ENCODE peak calls at places on chromosomes 1 and 21, in eight cellular contexts. C, A, Q, P, W, X, V and G are unnamed samples. For H3K36me3, H3K9me3 and H3K4me1, the result is how much of the 10 kb centered on the place peaks cover.

GRCh38 chr1:179840107-179840506 is 37.5 kb downstream of the TOR1AIP2 start:
- DNase-seq in C (peak), A (no peak), Q (no peak), P (no peak), W (no peak), X (no peak), V (no peak), G (no peak)

GRCh38 chr1:247417786-247418185 is 1.8 kb downstream of the NLRP3 start:
- DNase-seq in C (no peak), A (no peak), Q (no peak), P (no peak), W (no peak), X (no peak), V (no peak), G (no peak)

GRCh38 chr1:107664882-107665871 is 299.8 kb downstream of the VAV3 start:
- DNase-seq in C (no peak), A (no peak), Q (no peak), P (no peak), W (no peak), X (no peak), V (no peak), G (no peak)

GRCh38 chr1:214602764-214603657 is at the start of gene CENPF:
- DNase-seq in C (peak), A (peak), Q (peak), P (peak), W (peak), X (peak), V (peak), G (peak)

GRCh38 chr1:56297191-56297590 is 282.2 kb downstream of the PLPP3 start:
- DNase-seq in C (no peak), A (no peak), Q (no peak), P (no peak), W (no peak), X (no peak), V (no peak), G (no peak)

GRCh38 chr1:206581571-206581981 is 30.7 kb downstream of the EIF2D start:
- DNase-seq in C (peak), A (no peak), Q (no peak), P (peak), W (peak), X (no peak), V (peak), G (no peak)

GRCh38 chr1:234666206-234666605 is 56.2 kb upstream of the IRF2BP2 start:
- DNase-seq in C (peak), A (no peak), Q (no peak), P (no peak), W (no peak), X (no peak), V (no peak), G (no peak)

GRCh38 chr1:245121523-245121922 is 33.3 kb upstream of the KIF26B start:
- DNase-seq in C (no peak), A (no peak), Q (no peak), P (no peak), W (no peak), X (no peak), V (no peak), G (no peak)

GRCh38 chr1:153623091-153623490 is 4.2 kb downstream of the S100A13 start:
- DNase-seq in C (no peak), A (no peak), Q (no peak), P (no peak), W (no peak), X (no peak), V (no peak), G (no peak)

GRCh38 chr1:180924939-180925338 is 12.2 kb downstream of the KIAA1614 start:
- DNase-seq in C (no peak), A (no peak), Q (no peak), P (no peak), W (no peak), X (no peak), V (no peak), G (no peak)

GRCh38 chr1:152752225-152752624 is 5.6 kb upstream of the KPRP start:
- DNase-seq in C (no peak), A (no peak), Q (peak), P (no peak), W (no peak), X (no peak), V (no peak), G (no peak)

GRCh38 chr1:99465176-99465900 is 180.6 kb upstream of the PALMD start:
- DNase-seq in C (no peak), A (no peak), Q (peak), P (no peak), W (peak), X (no peak), V (no peak), G (peak)

GRCh38 chr1:4693891-4694290 is 39.5 kb downstream of the AJAP1 start:
- DNase-seq in C (no peak), A (no peak), Q (no peak), P (no peak), W (no peak), X (no peak), V (no peak), G (no peak)

GRCh38 chr21:26637346-26637745 is 64.3 kb upstream of the CYYR1 start:
- DNase-seq in C (no peak), A (no peak), Q (no peak), P (no peak), W (no peak), X (no peak), V (no peak), G (no peak)

GRCh38 chr1:201585099-201585498 is 46.2 kb downstream of the NAV1 start:
- DNase-seq in C (no peak), A (no peak), Q (peak), P (no peak), W (peak), X (no peak), V (no peak), G (no peak)

GRCh38 chr1:58922302-58923089 is 138.6 kb upstream of the JUN start:
- DNase-seq in C (peak), A (peak), Q (peak), P (peak), W (peak), X (no peak), V (peak), G (peak)

GRCh38 chr1:79304131-79304530 is 297.6 kb upstream of the ADGRL4 start:
- DNase-seq in C (no peak), A (no peak), Q (peak), P (no peak), W (peak), X (no peak), V (no peak), G (no peak)

GRCh38 chr1:230306158-230306557 is 120.0 kb downstream of the PGBD5 start:
- DNase-seq in C (no peak), A (no peak), Q (no peak), P (no peak), W (no peak), X (no peak), V (no peak), G (no peak)

GRCh38 chr21:17441370-17441769 is 71.5 kb upstream of the CXADR start:
- DNase-seq in C (peak), A (peak), Q (peak), P (peak), W (peak), X (no peak), V (no peak), G (peak)

GRCh38 chr1:198056255-198056654 is 100.5 kb upstream of the NEK7 start:
- DNase-seq in C (no peak), A (no peak), Q (no peak), P (no peak), W (peak), X (peak), V (no peak), G (peak)

GRCh38 chr1:45522324-45523104 is 830 bp upstream of the PRDX1 start:
- DNase-seq in C (no peak), A (peak), Q (peak), P (no peak), W (no peak), X (peak), V (no peak), G (no peak)

GRCh38 chr1:96559707-96560588 is 161.6 kb upstream of the PTBP2 start:
- DNase-seq in C (no peak), A (peak), Q (peak), P (peak), W (peak), X (no peak), V (no peak), G (no peak)

DNA sequence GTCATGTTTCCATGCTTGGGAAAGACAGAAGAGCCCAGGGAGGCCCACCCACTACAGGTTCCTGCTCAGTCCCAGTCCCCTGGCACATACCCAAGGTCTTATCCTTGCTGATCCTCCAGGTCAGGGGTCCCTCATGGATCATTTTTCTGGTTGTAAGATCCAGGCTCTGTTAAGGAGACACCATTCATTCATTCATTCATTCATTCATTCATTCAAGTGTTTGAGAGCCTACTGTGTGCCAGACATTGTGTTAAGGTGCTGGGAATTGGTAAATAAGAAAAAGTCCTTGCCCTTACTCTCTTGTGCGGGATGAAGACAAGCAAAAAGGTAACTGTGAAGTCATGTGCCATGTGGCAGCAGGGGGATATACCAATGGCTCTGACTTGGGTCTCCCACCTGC is 23.8 kb downstream of the LRRC71 start:
- DNase-seq in C (no peak), A (no peak), Q (no peak), P (no peak), W (no peak), X (no peak), V (no peak), G (no peak)
- H3K36me3 ChIP-seq in C (under half), A (under half), Q (half or more), P (half or more), W (under half), X (half or more), V (under half), G (under half)

GRCh38 chr1:200062143-200062542 is 34.6 kb downstream of the NR5A2 start:
- DNase-seq in C (no peak), A (no peak), Q (no peak), P (no peak), W (no peak), X (no peak), V (no peak), G (no peak)
- H3K9me3 ChIP-seq in C (under half), A (under half), Q (under half), P (under half), W (under half), X (under half), V (under half), G (under half)

GRCh38 chr1:89831462-89832113 is 10.8 kb downstream of the LRRC8D start:
- DNase-seq in C (no peak), A (no peak), Q (no peak), P (no peak), W (no peak), X (no peak), V (no peak), G (no peak)
- H3K4me1 ChIP-seq in C (under half), A (under half), Q (under half), P (under half), W (under half), X (under half), V (under half), G (under half)

DNA sequence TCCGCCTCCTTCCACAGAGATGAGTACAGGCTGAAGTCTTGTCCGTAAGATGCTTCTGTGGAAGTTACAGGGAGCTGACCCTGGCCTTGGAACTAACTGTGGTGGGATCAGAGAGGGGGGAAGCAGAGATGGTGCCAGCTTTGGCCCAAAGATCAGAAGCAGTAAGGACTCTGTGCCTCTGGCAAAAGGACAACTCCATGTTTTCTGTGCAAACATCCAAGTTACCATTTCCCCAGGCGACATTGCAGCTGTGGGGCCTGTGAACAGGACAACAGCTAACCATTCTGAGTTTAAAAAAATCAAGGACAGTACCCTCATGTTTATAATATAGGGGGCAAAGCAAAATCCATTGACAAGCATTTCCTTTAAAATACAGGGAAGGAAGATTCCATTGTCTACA is 38.4 kb downstream of the TEX35 start:
- DNase-seq in C (no peak), A (no peak), Q (no peak), P (no peak), W (no peak), X (no peak), V (no peak), G (no peak)
- H3K36me3 ChIP-seq in C (under half), A (under half), Q (under half), P (under half), W (under half), X (under half), V (under half), G (under half)

GRCh38 chr21:44650973-44651675 is 3.3 kb downstream of the KRTAP12-4 start:
- DNase-seq in C (no peak), A (no peak), Q (no peak), P (no peak), W (no peak), X (no peak), V (no peak), G (no peak)

GRCh38 chr21:44647222-44647552 is 973 bp downstream of the KRTAP10-11 start:
- DNase-seq in C (no peak), A (no peak), Q (no peak), P (no peak), W (no peak), X (no peak), V (no peak), G (peak)

GRCh38 chr21:44650265-44650972 is 4.0 kb downstream of the KRTAP12-4 start:
- DNase-seq in C (no peak), A (no peak), Q (no peak), P (no peak), W (no peak), X (no peak), V (no peak), G (no peak)

GRCh38 chr21:44648557-44649311 is 2.5 kb downstream of the KRTAP10-11 start:
- DNase-seq in C (no peak), A (no peak), Q (no peak), P (no peak), W (no peak), X (no peak), V (no peak), G (peak)

DNA sequence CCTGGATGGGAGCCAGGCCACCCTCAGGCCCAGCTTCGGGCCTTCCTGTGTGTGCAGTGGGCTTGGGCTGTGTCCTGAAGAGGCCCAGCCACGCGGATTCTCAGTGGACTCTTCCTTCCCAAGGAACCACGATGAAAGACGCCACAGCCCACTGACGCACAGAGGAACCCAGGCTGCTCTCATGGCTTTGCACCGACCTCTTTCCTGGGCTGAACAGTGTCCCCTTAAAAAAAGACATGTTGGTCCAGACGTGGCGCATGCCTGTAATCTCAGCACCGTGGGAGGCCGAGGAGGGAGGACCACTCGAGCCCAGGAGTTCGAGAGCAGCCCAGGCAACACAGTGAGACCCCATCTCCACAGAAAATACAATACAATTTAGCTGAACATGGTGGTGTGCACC is 3.5 kb downstream of the KRTAP10-11 start:
- DNase-seq in C (no peak), A (no peak), Q (no peak), P (no peak), W (no peak), X (no peak), V (no peak), G (no peak)
- H3K9me3 ChIP-seq in C (under half), A (under half), Q (under half), P (under half), W (under half), X (under half), V (under half), G (under half)

GRCh38 chr1:32249831-32250525 is 1.1 kb upstream of the LCK start:
- DNase-seq in C (no peak), A (no peak), Q (peak), P (peak), W (no peak), X (no peak), V (peak), G (no peak)
- H3K4me1 ChIP-seq in C (under half), A (under half), Q (under half), P (half or more), W (under half), X (under half), V (under half), G (under half)

GRCh38 chr1:27789511-27790154 is 16.6 kb downstream of the STX12 start:
- DNase-seq in C (no peak), A (no peak), Q (peak), P (peak), W (peak), X (no peak), V (no peak), G (no peak)

GRCh38 chr1:27795601-27796000 is 22.6 kb downstream of the STX12 start:
- DNase-seq in C (no peak), A (no peak), Q (peak), P (no peak), W (no peak), X (no peak), V (no peak), G (no peak)
- H3K36me3 ChIP-seq in C (under half), A (under half), Q (under half), P (half or more), W (under half), X (half or more), V (under half), G (under half)

GRCh38 chr1:2953688-2954285 is 67.5 kb upstream of the ACTRT2 start:
- DNase-seq in C (no peak), A (no peak), Q (no peak), P (no peak), W (no peak), X (no peak), V (no peak), G (no peak)
- H3K9me3 ChIP-seq in C (under half), A (under half), Q (under half), P (under half), W (under half), X (half or more), V (under half), G (under half)